ENCODE peak calls at places on chromosomes 7 and 10, in four cellular contexts. T is heart right ventricle; N is naive thymus-derived CD4-positive, alpha-beta T cell; W is RWPE2. K is an unnamed sample.
A peak's percentile ranks its signal among the peaks of the same experiment; 100 is the strongest.

GRCh38 chr10:101301111-101301731 is 52.7 kb upstream of the BTRC start:
- DNase-seq in T (peak; percentile 33), N (no peak), W (no peak), K (peak; percentile 44)

GRCh38 chr10:18368681-18369080 is 228.5 kb downstream of the CACNB2 start:
- DNase-seq in T (no peak), N (no peak), W (no peak), K (no peak)

GRCh38 chr10:117684673-117685211 is 142.2 kb downstream of the EMX2 start:
- DNase-seq in T (peak; percentile 18), N (no peak), W (no peak), K (no peak)

GRCh38 chr10:120607710-120608703 is 151.0 kb downstream of the PLPP4 start:
- DNase-seq in T (no peak), N (no peak), W (no peak), K (no peak)

GRCh38 chr10:78927257-78927995 is 141.3 kb upstream of the ZMIZ1 start:
- DNase-seq in T (no peak), N (no peak), W (no peak), K (no peak)

GRCh38 chr7:150322833-150323681 is at the start of the genes ACTR3C and LRRC61:
- DNase-seq in T (no peak), N (peak; percentile 31), W (no peak), K (no peak)

GRCh38 chr7:141409911-141410329 is 141.3 kb upstream of the AGK start:
- DNase-seq in T (no peak), N (no peak), W (no peak), K (peak; percentile 26)

GRCh38 chr7:101066858-101067227 is 18.4 kb upstream of the TRIM56 start:
- DNase-seq in T (no peak), N (no peak), W (no peak), K (no peak)

GRCh38 chr7:84073476-84073875 is 121.1 kb downstream of the SEMA3A start:
- DNase-seq in T (no peak), N (no peak), W (no peak), K (no peak)

GRCh38 chr7:29610031-29610490 is 46.4 kb downstream of the PRR15 start:
- DNase-seq in T (no peak), N (no peak), W (no peak), K (no peak)

GRCh38 chr7:130956417-130957139 is 222.6 kb upstream of the KLF14 start:
- DNase-seq in T (no peak), N (no peak), W (no peak), K (no peak)

GRCh38 chr7:130955560-130955919 is 221.5 kb upstream of the KLF14 start:
- DNase-seq in T (no peak), N (no peak), W (no peak), K (no peak)

GRCh38 chr7:130953193-130953592 is 219.2 kb upstream of the KLF14 start:
- DNase-seq in T (no peak), N (no peak), W (no peak), K (no peak)

GRCh38 chr7:130957140-130957513 is 223.1 kb upstream of the KLF14 start:
- DNase-seq in T (no peak), N (peak; percentile 44), W (no peak), K (no peak)

DNA sequence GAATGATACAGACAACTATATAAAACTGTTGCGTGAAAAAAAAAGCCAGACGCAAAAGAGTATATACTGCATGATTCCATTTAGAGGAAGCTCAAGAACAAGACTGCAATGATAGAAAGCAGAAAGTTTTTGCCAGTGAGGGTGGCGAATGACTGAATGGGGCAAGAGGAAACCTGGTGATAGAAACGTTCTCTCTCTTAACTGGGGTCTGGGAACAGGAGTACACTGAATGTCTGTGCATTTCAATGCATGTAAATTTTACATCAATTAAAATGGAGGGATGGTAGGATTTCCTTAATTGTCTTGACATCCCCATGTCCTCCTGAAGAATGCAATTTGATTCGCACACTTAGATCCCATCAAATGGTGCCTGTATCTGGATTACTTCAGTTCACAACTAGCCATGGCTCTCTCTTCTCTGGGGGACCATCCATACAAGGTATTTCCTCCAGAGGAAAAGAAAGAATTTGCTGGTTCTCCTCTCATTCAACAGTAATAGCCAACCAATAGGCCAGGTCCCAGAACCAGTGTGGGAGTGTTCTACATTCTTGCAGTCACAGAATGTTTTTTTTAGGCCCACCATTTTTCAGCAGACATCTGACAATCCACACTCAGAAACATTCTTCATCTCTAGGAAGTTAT is 221.0 kb upstream of the KLF14 start:
- DNase-seq in T (no peak), N (no peak), W (no peak), K (no peak)
- H3K36me3 ChIP-seq in T (peaks cover 84% of the 10 kb centered on the region), N (peaks cover 15% of the 10 kb centered on the region), W (peaks cover 82% of the 10 kb centered on the region), K (peaks cover 19% of the 10 kb centered on the region)

DNA sequence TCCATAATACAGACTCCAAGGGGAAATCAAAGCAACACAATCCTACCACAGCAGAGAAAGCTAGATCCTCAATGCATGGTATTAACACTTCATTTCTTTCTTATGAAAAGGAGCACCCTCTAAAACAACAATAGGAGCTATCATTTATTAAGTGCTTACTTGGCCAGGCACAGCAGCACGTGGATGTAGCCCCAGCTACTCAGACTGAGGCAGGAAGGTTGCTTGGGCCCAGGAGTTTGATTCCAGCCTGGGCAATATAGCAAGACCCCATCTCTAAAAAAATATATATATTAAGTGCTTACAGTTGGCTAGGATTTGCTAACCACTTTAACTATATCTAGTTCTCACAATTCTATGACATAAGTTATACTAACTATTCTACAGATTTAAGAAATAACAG is 12.2 kb downstream of the SNX13 start:
- DNase-seq in T (no peak), N (no peak), W (no peak), K (no peak)
- H3K4me1 ChIP-seq in T (peaks cover 47% of the 10 kb centered on the region), N (peaks cover 3% of the 10 kb centered on the region), W (no peaks in the 10 kb centered on the region), K (no peaks in the 10 kb centered on the region)

GRCh38 chr10:102491136-102491535 is 11.4 kb downstream of the ACTR1A start:
- DNase-seq in T (no peak), N (no peak), W (no peak), K (no peak)

GRCh38 chr10:102492983-102493382 is 9.5 kb downstream of the ACTR1A start:
- DNase-seq in T (no peak), N (no peak), W (no peak), K (no peak)

GRCh38 chr10:102497545-102497944 is 5.0 kb downstream of the ACTR1A start:
- DNase-seq in T (no peak), N (no peak), W (no peak), K (no peak)

GRCh38 chr10:102492344-102492939 is 10.1 kb downstream of the ACTR1A start:
- DNase-seq in T (no peak), N (no peak), W (no peak), K (no peak)

GRCh38 chr10:102493771-102494170 is 8.7 kb downstream of the ACTR1A start:
- DNase-seq in T (no peak), N (no peak), W (no peak), K (no peak)
- H3K36me3 ChIP-seq in T (peaks cover 28% of the 10 kb centered on the region), N (peaks cover 37% of the 10 kb centered on the region), W (peaks cover 28% of the 10 kb centered on the region), K (peaks cover 18% of the 10 kb centered on the region)

DNA sequence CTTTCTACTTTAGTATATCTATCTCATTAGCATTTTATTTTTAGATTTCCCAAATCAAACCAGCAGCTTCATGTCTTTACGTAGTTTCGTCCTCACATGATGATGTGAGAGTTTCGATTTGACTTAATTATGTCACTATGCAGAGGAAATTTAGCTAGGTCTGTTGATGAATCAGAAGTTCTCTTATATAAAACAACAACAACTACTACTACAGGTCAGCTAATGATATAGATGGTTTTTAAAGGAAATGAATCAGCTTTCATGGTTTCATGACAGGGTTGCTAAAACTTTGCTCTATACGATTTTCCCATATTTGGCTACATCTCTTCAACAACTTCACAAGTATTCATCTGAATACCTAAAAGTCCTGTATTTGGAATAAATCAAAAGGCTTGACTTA is 28.6 kb downstream of the JAZF1 start:
- DNase-seq in T (no peak), N (no peak), W (no peak), K (no peak)
- H3K4me1 ChIP-seq in T (peaks cover 43% of the 10 kb centered on the region), N (peaks cover 32% of the 10 kb centered on the region), W (peaks cover 30% of the 10 kb centered on the region), K (no peaks in the 10 kb centered on the region)

GRCh38 chr10:6218692-6219493 is 16.2 kb downstream of the PFKFB3 start:
- DNase-seq in T (no peak), N (no peak), W (peak; percentile 93), K (no peak)
- H3K36me3 ChIP-seq in T (peaks cover 99% of the 10 kb centered on the region), N (peaks cover 96% of the 10 kb centered on the region), W (peaks cover 86% of the 10 kb centered on the region), K (peaks cover 69% of the 10 kb centered on the region)

GRCh38 chr10:110758898-110759297 is 112.8 kb upstream of the PDCD4 start:
- DNase-seq in T (peak; percentile 59), N (no peak), W (no peak), K (no peak)
- H3K4me1 ChIP-seq in T (peaks cover 70% of the 10 kb centered on the region), N (no peaks in the 10 kb centered on the region), W (peaks cover 3% of the 10 kb centered on the region), K (no peaks in the 10 kb centered on the region)